ENCODE peak calls at places on chromosomes 4 and X, in four cellular contexts. One of them, this sample, is unnamed.

GRCh38 chr4:52982246-52982950 is 120.3 kb downstream of the RASL11B start:
- DNase-seq in K562: peak
- DNase-seq in GM12878: no peak
- DNase-seq in HepG2: peak
- DNase-seq in this sample: no peak

GRCh38 chrX:109952050-109952449 is 50.9 kb upstream of the TMEM164 start:
- DNase-seq in K562: no peak
- DNase-seq in GM12878: no peak
- DNase-seq in HepG2: no peak
- DNase-seq in this sample: no peak

GRCh38 chr4:38759077-38759789 is 23.6 kb downstream of the TLR10 start:
- DNase-seq in K562: peak
- DNase-seq in GM12878: peak
- DNase-seq in HepG2: peak
- DNase-seq in this sample: peak

GRCh38 chr4:161714022-161714751 is 449.6 kb downstream of the FSTL5 start:
- DNase-seq in K562: no peak
- DNase-seq in GM12878: no peak
- DNase-seq in HepG2: no peak
- DNase-seq in this sample: no peak

GRCh38 chrX:125289209-125289608 is 30.5 kb upstream of the TEX13C start:
- DNase-seq in K562: no peak
- DNase-seq in GM12878: no peak
- DNase-seq in HepG2: peak
- DNase-seq in this sample: no peak

GRCh38 chr4:26127851-26128337 is 192.9 kb upstream of the RBPJ start:
- DNase-seq in K562: no peak
- DNase-seq in GM12878: no peak
- DNase-seq in HepG2: no peak
- DNase-seq in this sample: no peak

GRCh38 chr4:153476829-153477574 is 10.8 kb downstream of the TMEM131L start:
- DNase-seq in K562: no peak
- DNase-seq in GM12878: no peak
- DNase-seq in HepG2: no peak
- DNase-seq in this sample: no peak

GRCh38 chrX:47169726-47170515 is 23.7 kb upstream of the UBA1 start:
- DNase-seq in K562: no peak
- DNase-seq in GM12878: no peak
- DNase-seq in HepG2: no peak
- DNase-seq in this sample: no peak

GRCh38 chr4:56739104-56739777 is 58.1 kb upstream of the HOPX start:
- DNase-seq in K562: no peak
- DNase-seq in GM12878: no peak
- DNase-seq in HepG2: no peak
- DNase-seq in this sample: no peak

GRCh38 chrX:138157850-138158249 is 553.7 kb downstream of the FGF13 start:
- DNase-seq in K562: no peak
- DNase-seq in GM12878: no peak
- DNase-seq in HepG2: no peak
- DNase-seq in this sample: no peak

GRCh38 chrX:110795645-110796510 is at the start of gene CHRDL1:
- DNase-seq in K562: no peak
- DNase-seq in GM12878: no peak
- DNase-seq in HepG2: no peak
- DNase-seq in this sample: peak

GRCh38 chrX:117972681-117973080 is 143.9 kb downstream of the KLHL13 start:
- DNase-seq in K562: no peak
- DNase-seq in GM12878: no peak
- DNase-seq in HepG2: no peak
- DNase-seq in this sample: peak

GRCh38 chr4:26207631-26208030 is 113.2 kb upstream of the RBPJ start:
- DNase-seq in K562: no peak
- DNase-seq in GM12878: no peak
- DNase-seq in HepG2: no peak
- DNase-seq in this sample: no peak

GRCh38 chr4:136900706-136901105 is 631.6 kb downstream of the PCDH18 start:
- DNase-seq in K562: no peak
- DNase-seq in GM12878: no peak
- DNase-seq in HepG2: no peak
- DNase-seq in this sample: no peak

GRCh38 chr4:83189631-83190136 is 75.2 kb upstream of the PLAC8 start:
- DNase-seq in K562: no peak
- DNase-seq in GM12878: no peak
- DNase-seq in HepG2: peak
- DNase-seq in this sample: no peak

GRCh38 chr4:39078829-39079228 is 16.8 kb downstream of the KLHL5 start:
- DNase-seq in K562: no peak
- DNase-seq in GM12878: no peak
- DNase-seq in HepG2: no peak
- DNase-seq in this sample: no peak

GRCh38 chr4:133775881-133776280 is 425.7 kb downstream of the PABPC4L start:
- DNase-seq in K562: no peak
- DNase-seq in GM12878: no peak
- DNase-seq in HepG2: no peak
- DNase-seq in this sample: no peak

GRCh38 chr4:22962186-22962786 is 269.5 kb downstream of the GBA3 start:
- DNase-seq in K562: peak
- DNase-seq in GM12878: no peak
- DNase-seq in HepG2: no peak
- DNase-seq in this sample: no peak
- TF ChIP-seq NR2C2 in K562: no peak
- TF ChIP-seq NR2C2 in GM12878: no peak
- TF ChIP-seq NR2C2 in HepG2: no peak
- TF ChIP-seq NR2C2 in this sample: no peak

GRCh38 chr4:185309770-185310169 is 86.0 kb downstream of the LRP2BP start:
- DNase-seq in K562: no peak
- DNase-seq in GM12878: peak
- DNase-seq in HepG2: no peak
- DNase-seq in this sample: no peak
- TF ChIP-seq ATF2 in K562: no peak
- TF ChIP-seq ATF2 in GM12878: no peak
- TF ChIP-seq ATF2 in HepG2: no peak
- TF ChIP-seq ATF2 in this sample: no peak

GRCh38 chr4:48428926-48429325 is 54.2 kb upstream of the SLC10A4 start:
- DNase-seq in K562: no peak
- DNase-seq in GM12878: no peak
- DNase-seq in HepG2: no peak
- DNase-seq in this sample: no peak

GRCh38 chr4:48431401-48431800 is 51.7 kb upstream of the SLC10A4 start:
- DNase-seq in K562: no peak
- DNase-seq in GM12878: no peak
- DNase-seq in HepG2: no peak
- DNase-seq in this sample: no peak

GRCh38 chr4:48436318-48436717 is 46.8 kb upstream of the SLC10A4 start:
- DNase-seq in K562: no peak
- DNase-seq in GM12878: no peak
- DNase-seq in HepG2: no peak
- DNase-seq in this sample: no peak

GRCh38 chr4:48429709-48430474 is 53.3 kb upstream of the SLC10A4 start:
- DNase-seq in K562: no peak
- DNase-seq in GM12878: no peak
- DNase-seq in HepG2: no peak
- DNase-seq in this sample: no peak

DNA sequence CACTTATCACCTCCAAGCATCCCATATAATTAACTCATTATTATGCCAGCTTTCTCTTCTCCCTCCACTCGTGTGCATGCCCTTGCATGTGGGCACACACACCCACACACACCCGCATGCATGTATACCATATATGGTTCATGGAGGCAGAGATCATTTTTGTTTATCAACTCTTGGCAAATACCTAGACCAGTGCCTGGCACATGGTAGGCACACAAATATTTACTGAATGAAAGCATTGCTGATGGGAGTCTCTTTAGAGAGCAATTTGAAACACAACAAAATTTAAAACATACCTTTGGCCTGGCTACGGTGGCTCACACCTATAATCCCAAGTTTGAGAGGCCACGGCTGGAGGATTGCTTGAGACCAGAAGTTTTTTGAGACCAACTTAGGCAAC is 51.1 kb upstream of the SLC10A4 start:
- DNase-seq in K562: no peak
- DNase-seq in GM12878: no peak
- DNase-seq in HepG2: no peak
- DNase-seq in this sample: no peak
- TF ChIP-seq MAX in K562: no peak
- TF ChIP-seq MAX in GM12878: no peak
- TF ChIP-seq MAX in HepG2: no peak
- TF ChIP-seq MAX in this sample: no peak

GRCh38 chr4:184688447-184688846 is 38.9 kb downstream of the PRIMPOL start:
- DNase-seq in K562: no peak
- DNase-seq in GM12878: no peak
- DNase-seq in HepG2: no peak
- DNase-seq in this sample: peak
- TF ChIP-seq NR2C2 in K562: no peak
- TF ChIP-seq NR2C2 in GM12878: no peak
- TF ChIP-seq NR2C2 in HepG2: no peak
- TF ChIP-seq NR2C2 in this sample: no peak

GRCh38 chr4:173766231-173766630 is 236.2 kb upstream of the HAND2 start:
- DNase-seq in K562: peak
- DNase-seq in GM12878: no peak
- DNase-seq in HepG2: no peak
- DNase-seq in this sample: no peak
- TF ChIP-seq ATF2 in K562: no peak
- TF ChIP-seq ATF2 in GM12878: no peak
- TF ChIP-seq ATF2 in HepG2: no peak
- TF ChIP-seq ATF2 in this sample: no peak

GRCh38 chr4:174404677-174405076 is 117.6 kb downstream of the HPGD start:
- DNase-seq in K562: no peak
- DNase-seq in GM12878: no peak
- DNase-seq in HepG2: no peak
- DNase-seq in this sample: no peak

GRCh38 chr4:174408841-174409552 is 113.3 kb downstream of the HPGD start:
- DNase-seq in K562: no peak
- DNase-seq in GM12878: no peak
- DNase-seq in HepG2: no peak
- DNase-seq in this sample: no peak

GRCh38 chr4:174403177-174403543 is 119.1 kb downstream of the HPGD start:
- DNase-seq in K562: no peak
- DNase-seq in GM12878: no peak
- DNase-seq in HepG2: no peak
- DNase-seq in this sample: no peak

GRCh38 chr4:174405923-174406322 is 116.4 kb downstream of the HPGD start:
- DNase-seq in K562: no peak
- DNase-seq in GM12878: no peak
- DNase-seq in HepG2: no peak
- DNase-seq in this sample: no peak

DNA sequence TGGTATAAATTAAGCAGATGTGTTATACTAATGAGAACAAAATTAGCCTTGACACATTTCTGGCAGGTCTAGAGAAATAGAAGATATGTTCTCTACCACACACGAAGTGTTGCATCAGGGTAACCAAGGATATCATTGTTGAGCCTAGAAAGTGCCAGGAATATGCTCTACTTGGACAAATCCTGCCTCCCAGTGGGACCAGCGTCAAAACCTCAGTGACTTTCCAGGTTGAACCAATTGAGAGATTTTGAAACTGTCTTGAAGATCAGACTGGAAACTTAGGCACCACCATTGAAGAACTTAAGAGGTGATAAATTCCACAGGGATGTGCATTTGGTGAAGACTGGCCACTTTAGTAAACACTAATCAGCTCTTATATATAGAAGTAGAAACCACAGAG is 115.9 kb downstream of the HPGD start:
- DNase-seq in K562: no peak
- DNase-seq in GM12878: no peak
- DNase-seq in HepG2: no peak
- DNase-seq in this sample: no peak
- TF ChIP-seq MAX in K562: no peak
- TF ChIP-seq MAX in GM12878: no peak
- TF ChIP-seq MAX in HepG2: no peak
- TF ChIP-seq MAX in this sample: no peak

GRCh38 chr4:27568952-27569319 is 708.3 kb downstream of the STIM2 start:
- DNase-seq in K562: no peak
- DNase-seq in GM12878: no peak
- DNase-seq in HepG2: no peak
- DNase-seq in this sample: no peak

DNA sequence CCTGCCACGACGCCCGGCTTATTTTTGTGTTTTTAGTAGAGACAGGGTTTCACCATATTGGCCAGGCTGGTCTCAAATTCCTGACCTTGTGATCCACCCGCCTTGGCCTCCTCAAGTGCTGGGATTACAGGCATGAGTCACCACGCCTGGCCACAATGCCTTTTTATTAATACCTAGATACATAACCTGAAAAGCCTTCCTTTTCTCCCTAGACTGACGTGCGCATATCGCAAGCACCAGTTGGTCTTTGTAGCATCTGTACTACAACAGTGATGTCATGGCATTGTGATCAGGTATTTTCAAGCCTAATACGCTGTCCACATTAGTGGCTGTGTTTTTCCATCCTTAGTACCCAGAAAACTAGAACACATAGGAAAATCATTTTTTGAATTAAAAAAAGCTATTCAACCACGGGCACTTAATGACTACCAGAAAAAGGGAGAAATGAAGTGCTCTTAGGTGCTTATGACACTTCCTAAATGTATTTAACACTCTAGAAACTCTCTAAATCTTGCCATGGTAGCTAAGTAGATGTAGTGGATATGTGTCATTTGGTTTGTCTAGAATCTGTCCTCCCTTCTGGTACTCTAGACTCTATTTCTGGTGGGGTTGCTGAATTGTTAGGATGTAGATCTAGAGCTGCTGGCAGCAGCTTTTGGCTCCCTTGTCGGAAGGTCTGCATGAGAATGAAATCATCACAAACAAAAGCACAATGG is 707.8 kb downstream of the STIM2 start:
- DNase-seq in K562: no peak
- DNase-seq in GM12878: no peak
- DNase-seq in HepG2: no peak
- DNase-seq in this sample: no peak
- TF ChIP-seq NR2C2 in K562: no peak
- TF ChIP-seq NR2C2 in GM12878: no peak
- TF ChIP-seq NR2C2 in HepG2: no peak
- TF ChIP-seq NR2C2 in this sample: no peak